ENCODE peak calls at places on chromosome 15, in seven cellular contexts. One of them, this sample, is unnamed.

GRCh38 chr15:82919231-82919886 is 33.2 kb downstream of the HOMER2 start:
- DNase-seq in ovary: peak; percentile 53
- DNase-seq in body of pancreas: peak; percentile 94
- DNase-seq in stomach: peak; percentile 91
- DNase-seq in CD4-positive, alpha-beta memory T cell: no peak
- DNase-seq in cardiac muscle cell: no peak
- DNase-seq in Caco-2: no peak
- DNase-seq in this sample: no peak

GRCh38 chr15:28989239-28989830 is 103.6 kb downstream of the APBA2 start:
- DNase-seq in cardiac muscle cell: no peak
- DNase-seq in CD4-positive, alpha-beta memory T cell: no peak
- DNase-seq in body of pancreas: no peak
- DNase-seq in Caco-2: peak; percentile 8
- DNase-seq in ovary: no peak
- DNase-seq in stomach: no peak
- DNase-seq in this sample: no peak

GRCh38 chr15:57218826-57219576 is 157.3 kb upstream of the CGNL1 start:
- DNase-seq in stomach: no peak
- DNase-seq in cardiac muscle cell: peak; percentile 96
- DNase-seq in CD4-positive, alpha-beta memory T cell: no peak
- DNase-seq in ovary: no peak
- DNase-seq in body of pancreas: no peak
- DNase-seq in Caco-2: no peak
- DNase-seq in this sample: peak; percentile 57

GRCh38 chr15:42879390-42879912 is 41.1 kb downstream of the TTBK2 start:
- DNase-seq in cardiac muscle cell: no peak
- DNase-seq in CD4-positive, alpha-beta memory T cell: no peak
- DNase-seq in body of pancreas: no peak
- DNase-seq in stomach: no peak
- DNase-seq in ovary: no peak
- DNase-seq in Caco-2: no peak
- DNase-seq in this sample: no peak

GRCh38 chr15:90219421-90220141 is 14.2 kb downstream of the CIB1 start:
- DNase-seq in Caco-2: peak; percentile 63
- DNase-seq in body of pancreas: peak; percentile 56
- DNase-seq in CD4-positive, alpha-beta memory T cell: peak; percentile 33
- DNase-seq in ovary: no peak
- DNase-seq in stomach: no peak
- DNase-seq in cardiac muscle cell: peak; percentile 33
- DNase-seq in this sample: no peak

GRCh38 chr15:65355173-65355982 is 22.4 kb downstream of the IGDCC3 start:
- DNase-seq in ovary: no peak
- DNase-seq in stomach: no peak
- DNase-seq in body of pancreas: no peak
- DNase-seq in CD4-positive, alpha-beta memory T cell: no peak
- DNase-seq in cardiac muscle cell: no peak
- DNase-seq in Caco-2: peak; percentile 77
- DNase-seq in this sample: no peak

GRCh38 chr15:57509121-57509520 is 82.6 kb upstream of the MYZAP start:
- DNase-seq in ovary: no peak
- DNase-seq in body of pancreas: no peak
- DNase-seq in Caco-2: no peak
- DNase-seq in CD4-positive, alpha-beta memory T cell: no peak
- DNase-seq in cardiac muscle cell: peak; percentile 55
- DNase-seq in stomach: no peak
- DNase-seq in this sample: no peak

GRCh38 chr15:35055416-35056105 is 29.5 kb downstream of the NANOGP8 start:
- DNase-seq in cardiac muscle cell: no peak
- DNase-seq in CD4-positive, alpha-beta memory T cell: no peak
- DNase-seq in body of pancreas: no peak
- DNase-seq in ovary: no peak
- DNase-seq in Caco-2: no peak
- DNase-seq in stomach: no peak
- DNase-seq in this sample: no peak

GRCh38 chr15:69414702-69415161 is 583 bp downstream of the KIF23 start:
- DNase-seq in body of pancreas: peak; percentile 16
- DNase-seq in Caco-2: peak; percentile 71
- DNase-seq in cardiac muscle cell: peak; percentile 95
- DNase-seq in ovary: no peak
- DNase-seq in stomach: no peak
- DNase-seq in CD4-positive, alpha-beta memory T cell: no peak
- DNase-seq in this sample: no peak

GRCh38 chr15:48040166-48040817 is 80.5 kb upstream of the SLC24A5 start:
- DNase-seq in Caco-2: no peak
- DNase-seq in cardiac muscle cell: peak; percentile 26
- DNase-seq in body of pancreas: no peak
- DNase-seq in stomach: no peak
- DNase-seq in CD4-positive, alpha-beta memory T cell: no peak
- DNase-seq in ovary: no peak
- DNase-seq in this sample: no peak

GRCh38 chr15:52486003-52486996 is 42.4 kb downstream of the MYO5A start:
- DNase-seq in cardiac muscle cell: no peak
- DNase-seq in ovary: no peak
- DNase-seq in CD4-positive, alpha-beta memory T cell: no peak
- DNase-seq in stomach: no peak
- DNase-seq in Caco-2: no peak
- DNase-seq in body of pancreas: no peak
- DNase-seq in this sample: no peak
- H3K4me3 ChIP-seq in cardiac muscle cell: no peak overlapping the region
- H3K4me3 ChIP-seq in ovary: no peak overlapping the region
- H3K4me3 ChIP-seq in CD4-positive, alpha-beta memory T cell: no peak overlapping the region
- H3K4me3 ChIP-seq in stomach: no peak overlapping the region
- H3K4me3 ChIP-seq in Caco-2: no peak overlapping the region
- H3K4me3 ChIP-seq in body of pancreas: no peak overlapping the region
- H3K4me3 ChIP-seq in this sample: no peak overlapping the region

GRCh38 chr15:70867911-70868467 is 14.0 kb upstream of the LARP6 start:
- DNase-seq in body of pancreas: no peak
- DNase-seq in cardiac muscle cell: peak; percentile 94
- DNase-seq in Caco-2: no peak
- DNase-seq in ovary: peak; percentile 82
- DNase-seq in CD4-positive, alpha-beta memory T cell: no peak
- DNase-seq in stomach: no peak
- DNase-seq in this sample: no peak
- H3K4me1 ChIP-seq in body of pancreas: no peaks in the 10 kb centered on the region
- H3K4me1 ChIP-seq in cardiac muscle cell: peaks cover 17% of the 10 kb centered on the region
- H3K4me1 ChIP-seq in Caco-2: no peaks in the 10 kb centered on the region
- H3K4me1 ChIP-seq in ovary: peaks cover 10% of the 10 kb centered on the region
- H3K4me1 ChIP-seq in CD4-positive, alpha-beta memory T cell: no peaks in the 10 kb centered on the region
- H3K4me1 ChIP-seq in stomach: peaks cover 28% of the 10 kb centered on the region
- H3K4me1 ChIP-seq in this sample: no peaks in the 10 kb centered on the region

GRCh38 chr15:25094519-25094918 is 139.7 kb downstream of the SNRPN start:
- DNase-seq in body of pancreas: no peak
- DNase-seq in cardiac muscle cell: no peak
- DNase-seq in stomach: no peak
- DNase-seq in CD4-positive, alpha-beta memory T cell: no peak
- DNase-seq in Caco-2: no peak
- DNase-seq in ovary: no peak
- DNase-seq in this sample: no peak
- H3K9me3 ChIP-seq in body of pancreas: peaks cover 65% of the 10 kb centered on the region
- H3K9me3 ChIP-seq in cardiac muscle cell: no peaks in the 10 kb centered on the region
- H3K9me3 ChIP-seq in stomach: peaks cover 98% of the 10 kb centered on the region
- H3K9me3 ChIP-seq in CD4-positive, alpha-beta memory T cell: peaks cover 46% of the 10 kb centered on the region
- H3K9me3 ChIP-seq in Caco-2: peaks cover 7% of the 10 kb centered on the region
- H3K9me3 ChIP-seq in ovary: peaks cover 79% of the 10 kb centered on the region
- H3K9me3 ChIP-seq in this sample: no peaks in the 10 kb centered on the region

GRCh38 chr15:88637841-88638625 is 783 bp upstream of the ISG20 start:
- DNase-seq in body of pancreas: peak; percentile 43
- DNase-seq in stomach: no peak
- DNase-seq in cardiac muscle cell: no peak
- DNase-seq in CD4-positive, alpha-beta memory T cell: no peak
- DNase-seq in Caco-2: peak; percentile 47
- DNase-seq in ovary: no peak
- DNase-seq in this sample: no peak
- H3K4me3 ChIP-seq in body of pancreas: no peak overlapping the region
- H3K4me3 ChIP-seq in stomach: peak overlapping the region; percentile 41
- H3K4me3 ChIP-seq in cardiac muscle cell: no peak overlapping the region
- H3K4me3 ChIP-seq in CD4-positive, alpha-beta memory T cell: peak overlapping the region; percentile 37
- H3K4me3 ChIP-seq in Caco-2: peak overlapping the region; percentile 24
- H3K4me3 ChIP-seq in ovary: peak overlapping the region; percentile 44
- H3K4me3 ChIP-seq in this sample: no peak overlapping the region

GRCh38 chr15:60004846-60005351 is 788 bp downstream of the FOXB1 start:
- DNase-seq in stomach: no peak
- DNase-seq in CD4-positive, alpha-beta memory T cell: no peak
- DNase-seq in body of pancreas: no peak
- DNase-seq in Caco-2: no peak
- DNase-seq in cardiac muscle cell: peak; percentile 23
- DNase-seq in ovary: no peak
- DNase-seq in this sample: no peak

GRCh38 chr15:60003243-60004018 is 680 bp upstream of the FOXB1 start:
- DNase-seq in stomach: no peak
- DNase-seq in ovary: no peak
- DNase-seq in Caco-2: no peak
- DNase-seq in body of pancreas: no peak
- DNase-seq in CD4-positive, alpha-beta memory T cell: no peak
- DNase-seq in cardiac muscle cell: no peak
- DNase-seq in this sample: no peak

GRCh38 chr15:60005352-60006202 is 1.5 kb downstream of the FOXB1 start:
- DNase-seq in cardiac muscle cell: no peak
- DNase-seq in Caco-2: no peak
- DNase-seq in ovary: no peak
- DNase-seq in stomach: no peak
- DNase-seq in CD4-positive, alpha-beta memory T cell: no peak
- DNase-seq in body of pancreas: no peak
- DNase-seq in this sample: no peak

GRCh38 chr15:60002528-60003218 is 1.4 kb upstream of the FOXB1 start:
- DNase-seq in stomach: no peak
- DNase-seq in Caco-2: no peak
- DNase-seq in body of pancreas: no peak
- DNase-seq in ovary: no peak
- DNase-seq in cardiac muscle cell: no peak
- DNase-seq in CD4-positive, alpha-beta memory T cell: no peak
- DNase-seq in this sample: no peak

GRCh38 chr15:60004019-60004845 is at the start of gene FOXB1:
- DNase-seq in CD4-positive, alpha-beta memory T cell: no peak
- DNase-seq in body of pancreas: no peak
- DNase-seq in cardiac muscle cell: no peak
- DNase-seq in stomach: no peak
- DNase-seq in ovary: no peak
- DNase-seq in Caco-2: peak; percentile 23
- DNase-seq in this sample: no peak
- H3K4me1 ChIP-seq in CD4-positive, alpha-beta memory T cell: peaks cover 53% of the 10 kb centered on the region
- H3K4me1 ChIP-seq in body of pancreas: peaks cover 44% of the 10 kb centered on the region
- H3K4me1 ChIP-seq in cardiac muscle cell: peaks cover 11% of the 10 kb centered on the region
- H3K4me1 ChIP-seq in stomach: peaks cover 45% of the 10 kb centered on the region
- H3K4me1 ChIP-seq in ovary: peaks cover 18% of the 10 kb centered on the region
- H3K4me1 ChIP-seq in Caco-2: peaks cover 15% of the 10 kb centered on the region
- H3K4me1 ChIP-seq in this sample: peaks cover 9% of the 10 kb centered on the region

GRCh38 chr15:20348900-20349773 is 192.5 kb downstream of the GOLGA6L6 start:
- DNase-seq in Caco-2: no peak
- DNase-seq in ovary: peak; percentile 12
- DNase-seq in body of pancreas: peak; percentile 10
- DNase-seq in CD4-positive, alpha-beta memory T cell: no peak
- DNase-seq in cardiac muscle cell: no peak
- DNase-seq in stomach: peak; percentile 24
- DNase-seq in this sample: no peak

GRCh38 chr15:20344601-20345400 is 196.8 kb downstream of the GOLGA6L6 start:
- DNase-seq in Caco-2: no peak
- DNase-seq in CD4-positive, alpha-beta memory T cell: no peak
- DNase-seq in cardiac muscle cell: no peak
- DNase-seq in ovary: no peak
- DNase-seq in body of pancreas: peak; percentile 11
- DNase-seq in stomach: no peak
- DNase-seq in this sample: no peak

GRCh38 chr15:20345401-20345958 is 196.1 kb downstream of the GOLGA6L6 start:
- DNase-seq in stomach: no peak
- DNase-seq in ovary: peak; percentile 13
- DNase-seq in cardiac muscle cell: no peak
- DNase-seq in CD4-positive, alpha-beta memory T cell: no peak
- DNase-seq in body of pancreas: no peak
- DNase-seq in Caco-2: peak; percentile 8
- DNase-seq in this sample: no peak

GRCh38 chr15:20348291-20348899 is 193.2 kb downstream of the GOLGA6L6 start:
- DNase-seq in ovary: no peak
- DNase-seq in cardiac muscle cell: no peak
- DNase-seq in Caco-2: no peak
- DNase-seq in CD4-positive, alpha-beta memory T cell: no peak
- DNase-seq in body of pancreas: no peak
- DNase-seq in stomach: no peak
- DNase-seq in this sample: no peak

GRCh38 chr15:20346082-20346805 is 195.4 kb downstream of the GOLGA6L6 start:
- DNase-seq in Caco-2: no peak
- DNase-seq in body of pancreas: peak; percentile 8
- DNase-seq in CD4-positive, alpha-beta memory T cell: no peak
- DNase-seq in ovary: no peak
- DNase-seq in cardiac muscle cell: no peak
- DNase-seq in stomach: no peak
- DNase-seq in this sample: no peak
- H3K9me3 ChIP-seq in Caco-2: peaks cover 46% of the 10 kb centered on the region
- H3K9me3 ChIP-seq in body of pancreas: no peaks in the 10 kb centered on the region
- H3K9me3 ChIP-seq in CD4-positive, alpha-beta memory T cell: no peaks in the 10 kb centered on the region
- H3K9me3 ChIP-seq in ovary: peaks cover 3% of the 10 kb centered on the region
- H3K9me3 ChIP-seq in cardiac muscle cell: peaks cover 46% of the 10 kb centered on the region
- H3K9me3 ChIP-seq in stomach: peaks cover 35% of the 10 kb centered on the region
- H3K9me3 ChIP-seq in this sample: peaks cover 53% of the 10 kb centered on the region

GRCh38 chr15:74201656-74202420 is 749 bp downstream of the STRA6 start:
- DNase-seq in stomach: no peak
- DNase-seq in ovary: no peak
- DNase-seq in CD4-positive, alpha-beta memory T cell: no peak
- DNase-seq in body of pancreas: no peak
- DNase-seq in cardiac muscle cell: no peak
- DNase-seq in Caco-2: no peak
- DNase-seq in this sample: no peak

GRCh38 chr15:74203914-74204431 is 1.4 kb upstream of the STRA6 start:
- DNase-seq in cardiac muscle cell: peak; percentile 91
- DNase-seq in CD4-positive, alpha-beta memory T cell: no peak
- DNase-seq in stomach: no peak
- DNase-seq in ovary: peak; percentile 83
- DNase-seq in body of pancreas: no peak
- DNase-seq in Caco-2: no peak
- DNase-seq in this sample: no peak

GRCh38 chr15:74200871-74201419 is 1.6 kb downstream of the STRA6 start:
- DNase-seq in cardiac muscle cell: peak; percentile 63
- DNase-seq in ovary: peak; percentile 70
- DNase-seq in body of pancreas: no peak
- DNase-seq in stomach: no peak
- DNase-seq in Caco-2: no peak
- DNase-seq in CD4-positive, alpha-beta memory T cell: no peak
- DNase-seq in this sample: no peak

GRCh38 chr15:74200394-74200793 is 2.2 kb downstream of the STRA6 start:
- DNase-seq in cardiac muscle cell: peak; percentile 87
- DNase-seq in stomach: no peak
- DNase-seq in ovary: peak; percentile 85
- DNase-seq in CD4-positive, alpha-beta memory T cell: no peak
- DNase-seq in Caco-2: no peak
- DNase-seq in body of pancreas: no peak
- DNase-seq in this sample: no peak

GRCh38 chr15:74202461-74203401 is at the start of gene STRA6:
- DNase-seq in Caco-2: peak; percentile 42
- DNase-seq in body of pancreas: no peak
- DNase-seq in stomach: no peak
- DNase-seq in cardiac muscle cell: no peak
- DNase-seq in CD4-positive, alpha-beta memory T cell: no peak
- DNase-seq in ovary: no peak
- DNase-seq in this sample: peak; percentile 76
- H3K4me3 ChIP-seq in Caco-2: no peak within 1 kb of the TSS
- H3K4me3 ChIP-seq in body of pancreas: no peak within 1 kb of the TSS
- H3K4me3 ChIP-seq in stomach: no peak within 1 kb of the TSS
- H3K4me3 ChIP-seq in cardiac muscle cell: peak within 1 kb of the TSS; percentile 5
- H3K4me3 ChIP-seq in CD4-positive, alpha-beta memory T cell: no peak within 1 kb of the TSS
- H3K4me3 ChIP-seq in ovary: no peak within 1 kb of the TSS
- H3K4me3 ChIP-seq in this sample: peak within 1 kb of the TSS; percentile 19